ENCODE peak calls at places on chromosomes 2 and 18, in eight cellular contexts. K is right lobe of liver, D is HFFc6, Y is GM12864, S is HCT116, X is kidney, Q is tibial nerve, J is progenitor cell of endocrine pancreas. M is an unnamed sample.

GRCh38 chr2:32671885-32672519 is 44.2 kb downstream of the TTC27 start:
- DNase-seq in X (no peak), S (no peak), D (no peak), K (no peak), Y (no peak), J (no peak), Q (no peak), M (no peak)

GRCh38 chr2:88129313-88129959 is 1.6 kb upstream of the FABP1 start:
- DNase-seq in S (no peak), Y (no peak), D (no peak), Q (no peak), J (no peak), X (no peak), K (no peak), M (no peak)

GRCh38 chr2:1301056-1301455 is 112.2 kb upstream of the TPO start:
- DNase-seq in D (no peak), Y (no peak), K (no peak), S (no peak), X (no peak), J (no peak), Q (no peak), M (no peak)

GRCh38 chr2:190477563-190478454 is 56.7 kb downstream of the NEMP2 start:
- DNase-seq in S (no peak), D (no peak), J (no peak), K (no peak), X (no peak), Q (no peak), Y (no peak), M (no peak)

GRCh38 chr2:21260316-21260715 is 136.5 kb downstream of the TDRD15 start:
- DNase-seq in D (no peak), X (no peak), S (no peak), Q (no peak), Y (no peak), K (no peak), J (no peak), M (no peak)

GRCh38 chr18:62457830-62458229 is 65.0 kb upstream of the ZCCHC2 start:
- DNase-seq in K (no peak), D (no peak), J (no peak), Y (no peak), S (no peak), X (no peak), Q (no peak), M (no peak)

GRCh38 chr2:234483568-234484251 is 13.2 kb downstream of the ARL4C start:
- DNase-seq in X (no peak), Y (no peak), S (no peak), Q (no peak), D (no peak), K (no peak), J (no peak), M (peak; percentile 44)

GRCh38 chr2:181203412-181203811 is 223.0 kb downstream of the UBE2E3 start:
- DNase-seq in X (no peak), K (no peak), D (peak; percentile 86), J (no peak), S (peak; percentile 79), Y (no peak), Q (no peak), M (no peak)

GRCh38 chr2:215931256-215931903 is 82.0 kb downstream of the MREG start:
- DNase-seq in D (peak; percentile 68), Q (peak; percentile 39), S (peak; percentile 57), K (no peak), J (peak; percentile 40), X (no peak), Y (peak; percentile 49), M (peak; percentile 62)

GRCh38 chr2:11657646-11658045 is 12.3 kb downstream of the NTSR2 start:
- DNase-seq in D (no peak), K (no peak), Y (no peak), Q (no peak), S (no peak), X (no peak), J (no peak), M (no peak)
- TF ChIP-seq CTCF in D (no peak), K (no peak), Y (no peak), Q (no peak), S (no peak), X (no peak), J (no peak), M (no peak)

DNA sequence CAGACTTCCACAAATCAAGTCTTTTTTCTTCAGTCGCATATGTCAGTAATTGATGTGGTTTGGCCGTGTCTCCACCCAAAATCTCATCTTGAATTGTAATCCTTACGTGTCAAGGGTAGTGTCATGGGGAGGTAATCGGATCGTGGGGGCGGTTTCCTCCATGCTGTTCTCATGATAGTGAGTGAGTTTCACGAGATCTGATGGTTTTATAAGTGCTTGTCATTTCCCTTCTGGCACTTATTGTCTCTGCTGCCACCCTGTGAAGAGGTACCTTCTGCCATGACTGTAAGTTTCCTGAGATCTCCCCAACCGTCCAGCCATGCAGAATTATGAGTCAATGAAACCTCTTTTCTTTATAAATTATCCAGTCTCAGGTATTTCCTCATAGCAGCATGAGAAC is 478.8 kb downstream of the PTPRM start:
- DNase-seq in X (no peak), J (no peak), D (no peak), K (no peak), Y (no peak), Q (no peak), S (peak; percentile 15), M (no peak)
- TF ChIP-seq CTCF in X (no peak), J (no peak), D (no peak), K (no peak), Y (no peak), Q (no peak), S (no peak), M (no peak)

GRCh38 chr18:48639772-48640432 is 101.1 kb downstream of the CTIF start:
- DNase-seq in J (no peak), X (no peak), K (no peak), Q (no peak), S (no peak), D (no peak), Y (no peak), M (peak; percentile 56)
- TF ChIP-seq CTCF in J (peak; percentile 34), X (peak; percentile 11), K (no peak), Q (no peak), S (peak; percentile 54), D (peak; percentile 67), Y (peak; percentile 52), M (no peak)

GRCh38 chr2:112216158-112216557 is 38.7 kb downstream of the ZC3H8 start:
- DNase-seq in K (no peak), Y (no peak), J (no peak), Q (no peak), D (peak; percentile 8), X (no peak), S (no peak), M (no peak)
- TF ChIP-seq CTCF in K (peak; percentile 35), Y (no peak), J (no peak), Q (no peak), D (peak; percentile 55), X (peak; percentile 20), S (peak; percentile 42), M (no peak)

GRCh38 chr2:105450495-105450894 is 51.6 kb upstream of the FHL2 start:
- DNase-seq in K (no peak), D (no peak), J (no peak), Y (no peak), S (no peak), X (no peak), Q (no peak), M (no peak)

GRCh38 chr2:105451571-105452140 is 52.8 kb upstream of the FHL2 start:
- DNase-seq in J (no peak), Q (no peak), D (no peak), X (no peak), K (no peak), Y (no peak), S (no peak), M (no peak)

GRCh38 chr2:105455488-105455991 is 56.7 kb upstream of the FHL2 start:
- DNase-seq in X (no peak), D (peak; percentile 94), J (no peak), Q (peak; percentile 72), K (no peak), Y (no peak), S (peak; percentile 95), M (no peak)

GRCh38 chr2:105458076-105458475 is 59.2 kb upstream of the FHL2 start:
- DNase-seq in K (no peak), D (no peak), J (no peak), Q (no peak), Y (no peak), S (no peak), X (no peak), M (no peak)

GRCh38 chr2:105454801-105455485 is 56.1 kb upstream of the FHL2 start:
- DNase-seq in D (peak; percentile 85), Y (peak; percentile 3), J (no peak), S (peak; percentile 69), Q (peak; percentile 28), X (peak; percentile 92), K (no peak), M (no peak)
- TF ChIP-seq CTCF in D (peak; percentile 66), Y (peak; percentile 45), J (peak; percentile 29), S (peak; percentile 56), Q (peak; percentile 12), X (no peak), K (no peak), M (no peak)

GRCh38 chr18:27366151-27366550 is 181.0 kb upstream of the CHST9 start:
- DNase-seq in S (no peak), J (no peak), K (no peak), X (no peak), Q (no peak), Y (no peak), D (no peak), M (no peak)

GRCh38 chr18:27361477-27361876 is 176.4 kb upstream of the CHST9 start:
- DNase-seq in X (no peak), Y (no peak), D (no peak), S (no peak), K (no peak), J (no peak), Q (no peak), M (no peak)

GRCh38 chr18:27363918-27364317 is 178.8 kb upstream of the CHST9 start:
- DNase-seq in Y (no peak), X (no peak), K (no peak), Q (no peak), D (no peak), J (no peak), S (no peak), M (no peak)
- TF ChIP-seq CTCF in Y (no peak), X (peak; percentile 21), K (peak; percentile 23), Q (no peak), D (peak; percentile 7), J (peak; percentile 50), S (peak; percentile 19), M (no peak)

GRCh38 chr2:188619146-188619545 is 327.5 kb downstream of the GULP1 start:
- DNase-seq in D (no peak), Q (no peak), J (no peak), S (no peak), K (no peak), X (no peak), Y (no peak), M (no peak)

GRCh38 chr2:188628989-188629889 is 337.6 kb downstream of the GULP1 start:
- DNase-seq in S (peak; percentile 7), D (peak; percentile 80), X (no peak), J (no peak), Y (no peak), Q (peak; percentile 35), K (no peak), M (no peak)

GRCh38 chr2:188622898-188623297 is 331.2 kb downstream of the GULP1 start:
- DNase-seq in X (no peak), D (no peak), S (no peak), Y (no peak), Q (no peak), J (no peak), K (no peak), M (no peak)

GRCh38 chr2:188620916-188621315 is 329.2 kb downstream of the GULP1 start:
- DNase-seq in Y (no peak), K (no peak), X (no peak), S (no peak), J (no peak), D (no peak), Q (no peak), M (no peak)

GRCh38 chr2:188623995-188624643 is 332.4 kb downstream of the GULP1 start:
- DNase-seq in Q (no peak), Y (no peak), J (no peak), X (no peak), K (no peak), S (no peak), D (no peak), M (no peak)
- TF ChIP-seq CTCF in Q (no peak), Y (no peak), J (no peak), X (no peak), K (no peak), S (no peak), D (no peak), M (no peak)